ENCODE peak calls at places on chromosomes 16 and 17, in ten cellular contexts. One of them, this sample, is unnamed.

GRCh38 chr17:39222866-39223834 is 2.6 kb downstream of the STAC2 start:
- DNase-seq in T-helper 17 cell: no peak
- DNase-seq in HS-5: no peak
- DNase-seq in activated CD4-positive, alpha-beta T cell treated with anti-CD3 and anti-CD28 coated beads, Interleukin-2, amount 50 U/mL, for 1 hour: no peak
- DNase-seq in GM03348: no peak
- DNase-seq in HAP-1: no peak
- DNase-seq in C1 segment of cervical spinal cord: no peak
- DNase-seq in GM23338: no peak
- DNase-seq in stimulated activated CD8-positive, alpha-beta memory T cell treated with anti-CD3 and anti-CD28 coated beads, Interleukin-4, amount 100 ng/mL, for 1 hour: no peak
- DNase-seq in NCI-H1436: no peak
- DNase-seq in this sample: no peak

GRCh38 chr16:58128721-58129096 is 472 bp downstream of the CFAP20 start:
- DNase-seq in T-helper 17 cell: peak
- DNase-seq in HS-5: no peak
- DNase-seq in activated CD4-positive, alpha-beta T cell treated with anti-CD3 and anti-CD28 coated beads, Interleukin-2, amount 50 U/mL, for 1 hour: peak
- DNase-seq in GM03348: peak
- DNase-seq in HAP-1: peak
- DNase-seq in C1 segment of cervical spinal cord: no peak
- DNase-seq in GM23338: peak
- DNase-seq in stimulated activated CD8-positive, alpha-beta memory T cell treated with anti-CD3 and anti-CD28 coated beads, Interleukin-4, amount 100 ng/mL, for 1 hour: no peak
- DNase-seq in NCI-H1436: no peak
- DNase-seq in this sample: peak

GRCh38 chr17:81566461-81567126 is 14.4 kb upstream of the FAAP100 start:
- DNase-seq in T-helper 17 cell: no peak
- DNase-seq in HS-5: peak
- DNase-seq in activated CD4-positive, alpha-beta T cell treated with anti-CD3 and anti-CD28 coated beads, Interleukin-2, amount 50 U/mL, for 1 hour: no peak
- DNase-seq in GM03348: peak
- DNase-seq in HAP-1: no peak
- DNase-seq in C1 segment of cervical spinal cord: no peak
- DNase-seq in GM23338: no peak
- DNase-seq in stimulated activated CD8-positive, alpha-beta memory T cell treated with anti-CD3 and anti-CD28 coated beads, Interleukin-4, amount 100 ng/mL, for 1 hour: no peak
- DNase-seq in NCI-H1436: no peak
- DNase-seq in this sample: no peak

GRCh38 chr16:69406780-69407331 is 17.6 kb upstream of the CYB5B start:
- DNase-seq in T-helper 17 cell: no peak
- DNase-seq in HS-5: no peak
- DNase-seq in activated CD4-positive, alpha-beta T cell treated with anti-CD3 and anti-CD28 coated beads, Interleukin-2, amount 50 U/mL, for 1 hour: no peak
- DNase-seq in GM03348: no peak
- DNase-seq in HAP-1: no peak
- DNase-seq in C1 segment of cervical spinal cord: no peak
- DNase-seq in GM23338: peak
- DNase-seq in stimulated activated CD8-positive, alpha-beta memory T cell treated with anti-CD3 and anti-CD28 coated beads, Interleukin-4, amount 100 ng/mL, for 1 hour: no peak
- DNase-seq in NCI-H1436: no peak
- DNase-seq in this sample: no peak

GRCh38 chr17:44775838-44776621 is 17.2 kb downstream of the ADAM11 start:
- DNase-seq in T-helper 17 cell: no peak
- DNase-seq in HS-5: peak
- DNase-seq in activated CD4-positive, alpha-beta T cell treated with anti-CD3 and anti-CD28 coated beads, Interleukin-2, amount 50 U/mL, for 1 hour: no peak
- DNase-seq in GM03348: no peak
- DNase-seq in HAP-1: no peak
- DNase-seq in C1 segment of cervical spinal cord: no peak
- DNase-seq in GM23338: no peak
- DNase-seq in stimulated activated CD8-positive, alpha-beta memory T cell treated with anti-CD3 and anti-CD28 coated beads, Interleukin-4, amount 100 ng/mL, for 1 hour: no peak
- DNase-seq in NCI-H1436: no peak
- DNase-seq in this sample: no peak

GRCh38 chr17:81342700-81343070 is 47.6 kb upstream of the SLC38A10 start:
- DNase-seq in T-helper 17 cell: no peak
- DNase-seq in HS-5: no peak
- DNase-seq in activated CD4-positive, alpha-beta T cell treated with anti-CD3 and anti-CD28 coated beads, Interleukin-2, amount 50 U/mL, for 1 hour: no peak
- DNase-seq in GM03348: no peak
- DNase-seq in HAP-1: no peak
- DNase-seq in C1 segment of cervical spinal cord: no peak
- DNase-seq in GM23338: peak
- DNase-seq in stimulated activated CD8-positive, alpha-beta memory T cell treated with anti-CD3 and anti-CD28 coated beads, Interleukin-4, amount 100 ng/mL, for 1 hour: no peak
- DNase-seq in NCI-H1436: no peak
- DNase-seq in this sample: no peak

GRCh38 chr17:48012151-48012520 is 25.5 kb downstream of the COPZ2 start:
- DNase-seq in T-helper 17 cell: peak
- DNase-seq in HS-5: no peak
- DNase-seq in activated CD4-positive, alpha-beta T cell treated with anti-CD3 and anti-CD28 coated beads, Interleukin-2, amount 50 U/mL, for 1 hour: peak
- DNase-seq in GM03348: peak
- DNase-seq in HAP-1: peak
- DNase-seq in C1 segment of cervical spinal cord: no peak
- DNase-seq in GM23338: peak
- DNase-seq in stimulated activated CD8-positive, alpha-beta memory T cell treated with anti-CD3 and anti-CD28 coated beads, Interleukin-4, amount 100 ng/mL, for 1 hour: peak
- DNase-seq in NCI-H1436: peak
- DNase-seq in this sample: peak

GRCh38 chr16:10594312-10594950 is 14.0 kb upstream of the EMP2 start:
- DNase-seq in T-helper 17 cell: no peak
- DNase-seq in HS-5: no peak
- DNase-seq in activated CD4-positive, alpha-beta T cell treated with anti-CD3 and anti-CD28 coated beads, Interleukin-2, amount 50 U/mL, for 1 hour: no peak
- DNase-seq in GM03348: no peak
- DNase-seq in HAP-1: no peak
- DNase-seq in C1 segment of cervical spinal cord: no peak
- DNase-seq in GM23338: no peak
- DNase-seq in stimulated activated CD8-positive, alpha-beta memory T cell treated with anti-CD3 and anti-CD28 coated beads, Interleukin-4, amount 100 ng/mL, for 1 hour: no peak
- DNase-seq in NCI-H1436: no peak
- DNase-seq in this sample: no peak

GRCh38 chr17:3667366-3668278 is 756 bp downstream of the TAX1BP3 start:
- DNase-seq in T-helper 17 cell: no peak
- DNase-seq in HS-5: peak
- DNase-seq in activated CD4-positive, alpha-beta T cell treated with anti-CD3 and anti-CD28 coated beads, Interleukin-2, amount 50 U/mL, for 1 hour: no peak
- DNase-seq in GM03348: peak
- DNase-seq in HAP-1: peak
- DNase-seq in C1 segment of cervical spinal cord: no peak
- DNase-seq in GM23338: peak
- DNase-seq in stimulated activated CD8-positive, alpha-beta memory T cell treated with anti-CD3 and anti-CD28 coated beads, Interleukin-4, amount 100 ng/mL, for 1 hour: no peak
- DNase-seq in NCI-H1436: no peak
- DNase-seq in this sample: no peak

GRCh38 chr17:41631025-41631889 is 6.9 kb upstream of the KRT17 start:
- DNase-seq in T-helper 17 cell: no peak
- DNase-seq in HS-5: no peak
- DNase-seq in activated CD4-positive, alpha-beta T cell treated with anti-CD3 and anti-CD28 coated beads, Interleukin-2, amount 50 U/mL, for 1 hour: no peak
- DNase-seq in GM03348: no peak
- DNase-seq in HAP-1: no peak
- DNase-seq in C1 segment of cervical spinal cord: no peak
- DNase-seq in GM23338: no peak
- DNase-seq in stimulated activated CD8-positive, alpha-beta memory T cell treated with anti-CD3 and anti-CD28 coated beads, Interleukin-4, amount 100 ng/mL, for 1 hour: no peak
- DNase-seq in NCI-H1436: no peak
- DNase-seq in this sample: no peak

GRCh38 chr17:1976683-1977064 is 48.5 kb downstream of the RTN4RL1 start:
- DNase-seq in T-helper 17 cell: no peak
- DNase-seq in HS-5: no peak
- DNase-seq in activated CD4-positive, alpha-beta T cell treated with anti-CD3 and anti-CD28 coated beads, Interleukin-2, amount 50 U/mL, for 1 hour: no peak
- DNase-seq in GM03348: no peak
- DNase-seq in HAP-1: no peak
- DNase-seq in C1 segment of cervical spinal cord: no peak
- DNase-seq in GM23338: no peak
- DNase-seq in stimulated activated CD8-positive, alpha-beta memory T cell treated with anti-CD3 and anti-CD28 coated beads, Interleukin-4, amount 100 ng/mL, for 1 hour: no peak
- DNase-seq in NCI-H1436: no peak
- DNase-seq in this sample: no peak

GRCh38 chr16:67884684-67885083 is at the start of gene NRN1L:
- DNase-seq in T-helper 17 cell: no peak
- DNase-seq in HS-5: no peak
- DNase-seq in activated CD4-positive, alpha-beta T cell treated with anti-CD3 and anti-CD28 coated beads, Interleukin-2, amount 50 U/mL, for 1 hour: no peak
- DNase-seq in GM03348: peak
- DNase-seq in HAP-1: no peak
- DNase-seq in C1 segment of cervical spinal cord: peak
- DNase-seq in GM23338: peak
- DNase-seq in stimulated activated CD8-positive, alpha-beta memory T cell treated with anti-CD3 and anti-CD28 coated beads, Interleukin-4, amount 100 ng/mL, for 1 hour: no peak
- DNase-seq in NCI-H1436: peak
- DNase-seq in this sample: no peak

GRCh38 chr17:82914375-82914774 is 74.6 kb upstream of the ZNF750 start:
- DNase-seq in T-helper 17 cell: no peak
- DNase-seq in HS-5: no peak
- DNase-seq in activated CD4-positive, alpha-beta T cell treated with anti-CD3 and anti-CD28 coated beads, Interleukin-2, amount 50 U/mL, for 1 hour: no peak
- DNase-seq in GM03348: peak
- DNase-seq in HAP-1: no peak
- DNase-seq in C1 segment of cervical spinal cord: no peak
- DNase-seq in GM23338: no peak
- DNase-seq in stimulated activated CD8-positive, alpha-beta memory T cell treated with anti-CD3 and anti-CD28 coated beads, Interleukin-4, amount 100 ng/mL, for 1 hour: no peak
- DNase-seq in NCI-H1436: no peak
- DNase-seq in this sample: no peak

GRCh38 chr17:5508855-5509254 is 22.5 kb downstream of the MIS12 start:
- DNase-seq in T-helper 17 cell: no peak
- DNase-seq in HS-5: no peak
- DNase-seq in activated CD4-positive, alpha-beta T cell treated with anti-CD3 and anti-CD28 coated beads, Interleukin-2, amount 50 U/mL, for 1 hour: no peak
- DNase-seq in GM03348: no peak
- DNase-seq in HAP-1: no peak
- DNase-seq in C1 segment of cervical spinal cord: no peak
- DNase-seq in GM23338: peak
- DNase-seq in stimulated activated CD8-positive, alpha-beta memory T cell treated with anti-CD3 and anti-CD28 coated beads, Interleukin-4, amount 100 ng/mL, for 1 hour: no peak
- DNase-seq in NCI-H1436: no peak
- DNase-seq in this sample: no peak

GRCh38 chr16:65120811-65121721 is 797 bp downstream of the CDH11 start:
- DNase-seq in T-helper 17 cell: no peak
- DNase-seq in HS-5: no peak
- DNase-seq in activated CD4-positive, alpha-beta T cell treated with anti-CD3 and anti-CD28 coated beads, Interleukin-2, amount 50 U/mL, for 1 hour: no peak
- DNase-seq in GM03348: peak
- DNase-seq in HAP-1: no peak
- DNase-seq in C1 segment of cervical spinal cord: no peak
- DNase-seq in GM23338: peak
- DNase-seq in stimulated activated CD8-positive, alpha-beta memory T cell treated with anti-CD3 and anti-CD28 coated beads, Interleukin-4, amount 100 ng/mL, for 1 hour: no peak
- DNase-seq in NCI-H1436: no peak
- DNase-seq in this sample: no peak

GRCh38 chr16:58363746-58364393 is 28.4 kb upstream of the GINS3 start:
- DNase-seq in T-helper 17 cell: no peak
- DNase-seq in HS-5: no peak
- DNase-seq in activated CD4-positive, alpha-beta T cell treated with anti-CD3 and anti-CD28 coated beads, Interleukin-2, amount 50 U/mL, for 1 hour: no peak
- DNase-seq in GM03348: no peak
- DNase-seq in HAP-1: no peak
- DNase-seq in C1 segment of cervical spinal cord: no peak
- DNase-seq in GM23338: no peak
- DNase-seq in stimulated activated CD8-positive, alpha-beta memory T cell treated with anti-CD3 and anti-CD28 coated beads, Interleukin-4, amount 100 ng/mL, for 1 hour: no peak
- DNase-seq in NCI-H1436: no peak
- DNase-seq in this sample: no peak

GRCh38 chr17:75499313-75500022 is 15.9 kb downstream of the CASKIN2 start:
- DNase-seq in T-helper 17 cell: no peak
- DNase-seq in HS-5: no peak
- DNase-seq in activated CD4-positive, alpha-beta T cell treated with anti-CD3 and anti-CD28 coated beads, Interleukin-2, amount 50 U/mL, for 1 hour: no peak
- DNase-seq in GM03348: no peak
- DNase-seq in HAP-1: no peak
- DNase-seq in C1 segment of cervical spinal cord: no peak
- DNase-seq in GM23338: no peak
- DNase-seq in stimulated activated CD8-positive, alpha-beta memory T cell treated with anti-CD3 and anti-CD28 coated beads, Interleukin-4, amount 100 ng/mL, for 1 hour: no peak
- DNase-seq in NCI-H1436: no peak
- DNase-seq in this sample: no peak

GRCh38 chr17:82936768-82937171 is 96.9 kb upstream of the ZNF750 start:
- DNase-seq in T-helper 17 cell: no peak
- DNase-seq in HS-5: no peak
- DNase-seq in activated CD4-positive, alpha-beta T cell treated with anti-CD3 and anti-CD28 coated beads, Interleukin-2, amount 50 U/mL, for 1 hour: no peak
- DNase-seq in GM03348: no peak
- DNase-seq in HAP-1: no peak
- DNase-seq in C1 segment of cervical spinal cord: no peak
- DNase-seq in GM23338: no peak
- DNase-seq in stimulated activated CD8-positive, alpha-beta memory T cell treated with anti-CD3 and anti-CD28 coated beads, Interleukin-4, amount 100 ng/mL, for 1 hour: no peak
- DNase-seq in NCI-H1436: no peak
- DNase-seq in this sample: no peak

GRCh38 chr17:63405741-63406261 is 40.3 kb downstream of the CYB561 start:
- DNase-seq in T-helper 17 cell: no peak
- DNase-seq in HS-5: peak
- DNase-seq in activated CD4-positive, alpha-beta T cell treated with anti-CD3 and anti-CD28 coated beads, Interleukin-2, amount 50 U/mL, for 1 hour: no peak
- DNase-seq in GM03348: peak
- DNase-seq in HAP-1: peak
- DNase-seq in C1 segment of cervical spinal cord: no peak
- DNase-seq in GM23338: peak
- DNase-seq in stimulated activated CD8-positive, alpha-beta memory T cell treated with anti-CD3 and anti-CD28 coated beads, Interleukin-4, amount 100 ng/mL, for 1 hour: no peak
- DNase-seq in NCI-H1436: peak
- DNase-seq in this sample: no peak

GRCh38 chr17:12634789-12635414 is 30.8 kb upstream of the MYOCD start:
- DNase-seq in T-helper 17 cell: no peak
- DNase-seq in HS-5: no peak
- DNase-seq in activated CD4-positive, alpha-beta T cell treated with anti-CD3 and anti-CD28 coated beads, Interleukin-2, amount 50 U/mL, for 1 hour: no peak
- DNase-seq in GM03348: no peak
- DNase-seq in HAP-1: no peak
- DNase-seq in C1 segment of cervical spinal cord: no peak
- DNase-seq in GM23338: no peak
- DNase-seq in stimulated activated CD8-positive, alpha-beta memory T cell treated with anti-CD3 and anti-CD28 coated beads, Interleukin-4, amount 100 ng/mL, for 1 hour: no peak
- DNase-seq in NCI-H1436: no peak
- DNase-seq in this sample: no peak

GRCh38 chr16:89540557-89540956 is 19.9 kb upstream of the RPL13 start:
- DNase-seq in T-helper 17 cell: no peak
- DNase-seq in HS-5: no peak
- DNase-seq in activated CD4-positive, alpha-beta T cell treated with anti-CD3 and anti-CD28 coated beads, Interleukin-2, amount 50 U/mL, for 1 hour: no peak
- DNase-seq in GM03348: no peak
- DNase-seq in HAP-1: no peak
- DNase-seq in C1 segment of cervical spinal cord: no peak
- DNase-seq in GM23338: no peak
- DNase-seq in stimulated activated CD8-positive, alpha-beta memory T cell treated with anti-CD3 and anti-CD28 coated beads, Interleukin-4, amount 100 ng/mL, for 1 hour: no peak
- DNase-seq in NCI-H1436: no peak
- DNase-seq in this sample: no peak

GRCh38 chr17:50188521-50189395 is 12.7 kb downstream of the COL1A1 start:
- DNase-seq in T-helper 17 cell: no peak
- DNase-seq in HS-5: no peak
- DNase-seq in activated CD4-positive, alpha-beta T cell treated with anti-CD3 and anti-CD28 coated beads, Interleukin-2, amount 50 U/mL, for 1 hour: no peak
- DNase-seq in GM03348: no peak
- DNase-seq in HAP-1: no peak
- DNase-seq in C1 segment of cervical spinal cord: no peak
- DNase-seq in GM23338: no peak
- DNase-seq in stimulated activated CD8-positive, alpha-beta memory T cell treated with anti-CD3 and anti-CD28 coated beads, Interleukin-4, amount 100 ng/mL, for 1 hour: no peak
- DNase-seq in NCI-H1436: no peak
- DNase-seq in this sample: no peak

This sample was measured in effector CD8-positive, alpha-beta T cell.